ENCODE peak calls at places on chromosomes 11 and 22, in five cellular contexts. One of them, this sample, is unnamed.

GRCh38 chr11:126925321-126926093 is 75.1 kb downstream of the KIRREL3 start:
- DNase-seq in SK-N-SH: no peak
- DNase-seq in Karpas-422: no peak
- DNase-seq in HCT116: no peak
- DNase-seq in GM23248: peak
- DNase-seq in this sample: no peak

GRCh38 chr11:19199037-19199436 is 2.7 kb downstream of the CSRP3 start:
- DNase-seq in SK-N-SH: no peak
- DNase-seq in Karpas-422: no peak
- DNase-seq in HCT116: no peak
- DNase-seq in GM23248: no peak
- DNase-seq in this sample: no peak

GRCh38 chr22:21013742-21014201 is 1.2 kb upstream of the P2RX6 start:
- DNase-seq in SK-N-SH: no peak
- DNase-seq in Karpas-422: no peak
- DNase-seq in HCT116: no peak
- DNase-seq in GM23248: no peak
- DNase-seq in this sample: peak

GRCh38 chr11:57324154-57324885 is 432 bp downstream of the TNKS1BP1 start:
- DNase-seq in SK-N-SH: peak
- DNase-seq in Karpas-422: peak
- DNase-seq in HCT116: no peak
- DNase-seq in GM23248: peak
- DNase-seq in this sample: peak

GRCh38 chr11:65298655-65299179 is 15.9 kb upstream of the CDC42EP2 start:
- DNase-seq in SK-N-SH: no peak
- DNase-seq in Karpas-422: no peak
- DNase-seq in HCT116: no peak
- DNase-seq in GM23248: peak
- DNase-seq in this sample: no peak

GRCh38 chr11:68030318-68031135 is at the start of gene NDUFS8:
- DNase-seq in SK-N-SH: peak
- DNase-seq in Karpas-422: peak
- DNase-seq in HCT116: peak
- DNase-seq in GM23248: peak
- DNase-seq in this sample: peak

GRCh38 chr11:65503923-65504670 is 5.3 kb downstream of the MALAT1 start:
- DNase-seq in SK-N-SH: no peak
- DNase-seq in Karpas-422: peak
- DNase-seq in HCT116: no peak
- DNase-seq in GM23248: peak
- DNase-seq in this sample: no peak

GRCh38 chr11:73334244-73335203 is 26.4 kb downstream of the ARHGEF17 start:
- DNase-seq in SK-N-SH: peak
- DNase-seq in Karpas-422: no peak
- DNase-seq in HCT116: peak
- DNase-seq in GM23248: peak
- DNase-seq in this sample: no peak

GRCh38 chr11:45285931-45286632 is at the start of gene SYT13:
- DNase-seq in SK-N-SH: peak
- DNase-seq in Karpas-422: no peak
- DNase-seq in HCT116: no peak
- DNase-seq in GM23248: no peak
- DNase-seq in this sample: peak

GRCh38 chr11:66336234-66337102 is at the start of gene RIN1:
- DNase-seq in SK-N-SH: peak
- DNase-seq in Karpas-422: peak
- DNase-seq in HCT116: peak
- DNase-seq in GM23248: peak
- DNase-seq in this sample: peak

GRCh38 chr11:110886241-110886640 is 174.0 kb upstream of the ARHGAP20 start:
- DNase-seq in SK-N-SH: no peak
- DNase-seq in Karpas-422: no peak
- DNase-seq in HCT116: no peak
- DNase-seq in GM23248: no peak
- DNase-seq in this sample: no peak

GRCh38 chr11:128359515-128359914 is 227.8 kb downstream of the ETS1 start:
- DNase-seq in SK-N-SH: no peak
- DNase-seq in Karpas-422: no peak
- DNase-seq in HCT116: no peak
- DNase-seq in GM23248: peak
- DNase-seq in this sample: no peak

GRCh38 chr11:113528982-113529381 is 53.8 kb upstream of the DRD2 start:
- DNase-seq in SK-N-SH: no peak
- DNase-seq in Karpas-422: no peak
- DNase-seq in HCT116: no peak
- DNase-seq in GM23248: peak
- DNase-seq in this sample: no peak

GRCh38 chr11:19820100-19820499 is 107.5 kb downstream of the NAV2 start:
- DNase-seq in SK-N-SH: no peak
- DNase-seq in Karpas-422: no peak
- DNase-seq in HCT116: no peak
- DNase-seq in GM23248: peak
- DNase-seq in this sample: no peak

GRCh38 chr11:26994579-26995210 is 783 bp downstream of the FIBIN start:
- DNase-seq in SK-N-SH: no peak
- DNase-seq in Karpas-422: no peak
- DNase-seq in HCT116: no peak
- DNase-seq in GM23248: peak
- DNase-seq in this sample: peak

GRCh38 chr11:6319001-6319878 is 1.1 kb downstream of the CAVIN3 start:
- DNase-seq in SK-N-SH: peak
- DNase-seq in Karpas-422: no peak
- DNase-seq in HCT116: no peak
- DNase-seq in GM23248: peak
- DNase-seq in this sample: peak

GRCh38 chr11:118641463-118642019 is 34.1 kb downstream of the PHLDB1 start:
- DNase-seq in SK-N-SH: peak
- DNase-seq in Karpas-422: no peak
- DNase-seq in HCT116: no peak
- DNase-seq in GM23248: no peak
- DNase-seq in this sample: no peak

GRCh38 chr11:106446302-106446701 is 368.8 kb downstream of the AASDHPPT start:
- DNase-seq in SK-N-SH: no peak
- DNase-seq in Karpas-422: no peak
- DNase-seq in HCT116: no peak
- DNase-seq in GM23248: no peak
- DNase-seq in this sample: no peak

GRCh38 chr11:126311464-126312291 is 7.8 kb downstream of the DCPS start:
- DNase-seq in SK-N-SH: no peak
- DNase-seq in Karpas-422: no peak
- DNase-seq in HCT116: no peak
- DNase-seq in GM23248: no peak
- DNase-seq in this sample: no peak

GRCh38 chr11:111665779-111666178 is 63.5 kb downstream of the SIK2 start:
- DNase-seq in SK-N-SH: no peak
- DNase-seq in Karpas-422: peak
- DNase-seq in HCT116: no peak
- DNase-seq in GM23248: peak
- DNase-seq in this sample: peak

GRCh38 chr11:19403196-19403895 is 162.6 kb upstream of the E2F8 start:
- DNase-seq in SK-N-SH: no peak
- DNase-seq in Karpas-422: no peak
- DNase-seq in HCT116: no peak
- DNase-seq in GM23248: no peak
- DNase-seq in this sample: no peak

GRCh38 chr11:9461760-9462134 is 935 bp downstream of the ZNF143 start:
- DNase-seq in SK-N-SH: peak
- DNase-seq in Karpas-422: peak
- DNase-seq in HCT116: no peak
- DNase-seq in GM23248: peak
- DNase-seq in this sample: no peak

GRCh38 chr11:61280883-61281580 is 14.1 kb downstream of the VWCE start:
- DNase-seq in SK-N-SH: no peak
- DNase-seq in Karpas-422: no peak
- DNase-seq in HCT116: no peak
- DNase-seq in GM23248: no peak
- DNase-seq in this sample: no peak

GRCh38 chr11:64090811-64091516 is 55.2 kb downstream of the FLRT1 start:
- DNase-seq in SK-N-SH: no peak
- DNase-seq in Karpas-422: no peak
- DNase-seq in HCT116: no peak
- DNase-seq in GM23248: peak
- DNase-seq in this sample: peak

GRCh38 chr11:44031549-44031948 is 16.2 kb upstream of the ACCSL start:
- DNase-seq in SK-N-SH: no peak
- DNase-seq in Karpas-422: no peak
- DNase-seq in HCT116: no peak
- DNase-seq in GM23248: no peak
- DNase-seq in this sample: no peak

DNA sequence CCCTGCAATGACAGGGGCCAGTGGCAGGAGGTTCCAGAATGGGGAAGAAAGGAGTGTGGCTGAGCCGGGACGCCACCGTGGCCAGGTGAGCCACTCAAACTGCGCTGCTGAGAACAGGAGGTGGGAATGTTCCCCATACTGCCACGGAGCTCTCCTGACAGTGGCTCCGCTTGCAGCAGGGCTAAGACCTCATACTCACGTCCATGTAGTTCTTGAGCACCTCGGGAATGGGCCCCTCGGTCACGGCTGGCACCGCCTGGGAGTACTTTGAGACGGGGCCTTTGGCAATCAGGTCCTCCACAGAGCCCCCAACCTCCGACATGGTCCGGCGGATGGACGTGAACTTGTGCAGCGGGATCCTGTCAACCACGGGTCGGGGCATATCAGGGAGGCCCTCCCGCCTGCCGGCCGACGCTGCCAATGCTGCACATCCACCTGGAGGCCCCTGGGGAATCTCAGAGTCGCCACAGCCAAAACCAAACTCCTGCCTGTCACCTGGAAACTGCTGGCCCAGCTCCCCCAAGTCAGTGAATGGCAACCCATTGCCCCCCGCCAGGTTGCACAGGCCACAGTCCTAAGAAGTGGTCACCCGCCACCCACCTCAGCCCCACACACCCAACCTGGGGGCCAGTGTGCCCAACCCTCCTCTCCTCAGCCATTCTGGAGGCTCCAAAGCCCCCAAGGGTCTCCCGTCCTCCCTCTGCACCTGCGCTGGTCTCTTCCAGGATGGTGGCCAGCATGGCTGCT is 2.4 kb downstream of the CTSD start:
- DNase-seq in SK-N-SH: no peak
- DNase-seq in Karpas-422: no peak
- DNase-seq in HCT116: no peak
- DNase-seq in GM23248: no peak
- DNase-seq in this sample: no peak
- H2AFZ ChIP-seq in SK-N-SH: no peak
- H2AFZ ChIP-seq in Karpas-422: no peak
- H2AFZ ChIP-seq in HCT116: no peak
- H2AFZ ChIP-seq in GM23248: no peak
- H2AFZ ChIP-seq in this sample: no peak

DNA sequence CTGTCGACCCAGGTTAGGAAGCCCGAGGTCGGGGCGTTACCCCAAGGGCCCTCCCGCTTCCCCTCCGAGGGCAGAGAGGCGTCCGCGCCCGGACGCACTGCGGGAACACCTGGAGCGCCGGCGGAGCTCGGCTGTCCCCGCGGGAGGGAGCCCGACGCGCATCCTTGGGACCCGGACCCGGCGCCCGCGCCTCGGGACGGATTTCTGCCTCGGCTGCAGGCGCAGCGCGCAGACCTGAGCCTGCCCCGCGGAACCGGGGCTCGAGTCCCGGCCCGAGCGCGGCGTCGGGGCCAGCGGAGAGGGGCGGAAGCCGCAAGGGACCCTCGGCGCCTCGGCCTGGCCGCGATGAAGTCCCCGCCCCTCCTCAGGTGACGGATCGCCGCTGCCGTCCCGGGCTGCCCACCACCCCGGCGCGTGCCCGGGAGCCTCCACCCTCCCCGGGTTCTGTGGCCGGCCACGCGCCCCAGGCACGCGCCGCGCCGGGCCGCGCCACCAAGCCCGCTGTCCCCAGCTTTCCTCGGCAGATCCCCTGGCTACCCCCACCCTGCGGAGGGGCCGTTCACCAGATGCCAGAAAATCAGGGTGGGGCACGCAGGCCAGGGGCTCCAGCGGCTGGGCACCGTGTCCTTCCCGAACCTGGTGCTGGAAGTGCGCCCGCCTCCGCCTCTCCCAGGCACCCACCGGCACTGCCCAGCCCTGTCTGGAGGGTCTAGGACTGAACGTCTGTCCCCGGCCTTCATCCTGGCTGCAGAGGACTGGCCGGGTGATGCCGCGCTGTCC is 407 bp downstream of the GLB1L3 start:
- DNase-seq in SK-N-SH: peak
- DNase-seq in Karpas-422: no peak
- DNase-seq in HCT116: no peak
- DNase-seq in GM23248: peak
- DNase-seq in this sample: peak
- H2AFZ ChIP-seq in SK-N-SH: no peak
- H2AFZ ChIP-seq in Karpas-422: no peak
- H2AFZ ChIP-seq in HCT116: no peak
- H2AFZ ChIP-seq in GM23248: peak
- H2AFZ ChIP-seq in this sample: no peak

DNA sequence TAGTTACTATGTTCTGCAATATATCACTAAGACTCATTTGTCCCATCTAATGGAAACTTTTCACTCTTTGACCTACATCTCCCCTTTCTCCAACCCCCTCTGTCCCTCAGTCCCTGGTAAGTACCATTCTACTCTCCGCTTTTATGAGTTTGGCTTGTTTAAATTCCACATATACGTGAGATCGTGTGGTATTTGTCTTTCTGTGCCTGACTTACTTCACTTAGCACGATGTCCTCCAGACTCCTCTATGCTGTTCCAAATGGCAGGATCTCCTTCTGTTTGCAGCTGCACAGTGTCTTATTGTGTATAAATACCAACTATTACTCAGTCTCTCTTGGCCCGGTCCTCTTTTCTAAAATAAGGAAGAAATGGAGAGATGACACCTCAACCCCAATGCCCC is 205.4 kb upstream of the NTM start:
- DNase-seq in SK-N-SH: no peak
- DNase-seq in Karpas-422: no peak
- DNase-seq in HCT116: no peak
- DNase-seq in GM23248: no peak
- DNase-seq in this sample: no peak
- H2AFZ ChIP-seq in SK-N-SH: no peak
- H2AFZ ChIP-seq in Karpas-422: no peak
- H2AFZ ChIP-seq in HCT116: no peak
- H2AFZ ChIP-seq in GM23248: no peak
- H2AFZ ChIP-seq in this sample: no peak

DNA sequence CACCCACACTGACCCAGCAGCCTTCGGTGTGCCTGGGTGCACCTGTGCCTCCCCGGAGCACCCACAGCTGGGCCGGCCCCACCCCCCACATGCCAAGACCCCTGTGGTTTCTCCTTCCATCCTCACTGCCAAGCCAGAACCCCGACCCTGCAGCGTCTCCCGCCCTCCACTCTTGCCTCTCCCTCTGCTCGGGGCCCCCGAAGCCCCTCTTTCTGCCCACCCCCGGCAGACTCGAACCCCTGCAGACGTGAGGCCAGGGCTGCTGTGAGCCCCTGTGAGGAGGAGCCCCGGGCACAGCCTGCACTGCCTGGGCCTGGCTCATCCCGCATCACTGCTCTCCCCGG is 521.1 kb downstream of the BRD1 start:
- DNase-seq in SK-N-SH: no peak
- DNase-seq in Karpas-422: no peak
- DNase-seq in HCT116: no peak
- DNase-seq in GM23248: no peak
- DNase-seq in this sample: no peak
- H2AFZ ChIP-seq in SK-N-SH: no peak
- H2AFZ ChIP-seq in Karpas-422: no peak
- H2AFZ ChIP-seq in HCT116: no peak
- H2AFZ ChIP-seq in GM23248: no peak
- H2AFZ ChIP-seq in this sample: no peak

This sample was measured in GM23338.